ENCODE peak calls at places on chromosomes 6 and 20, in eight cellular contexts. Q, G, P, D, R, K, U and T are unnamed samples.

GRCh38 chr20:15799871-15800270 is 773.4 kb downstream of the KIF16B start:
- DNase-seq in G (no peak), D (peak), R (no peak), Q (no peak), P (no peak), U (no peak), K (no peak), T (no peak)

GRCh38 chr6:96761794-96762193 is 75.5 kb downstream of the GPR63 start:
- DNase-seq in Q (no peak), U (no peak), R (no peak), P (no peak), K (no peak), G (no peak), D (no peak), T (no peak)

GRCh38 chr20:49452011-49452482 is 30.4 kb downstream of the KCNB1 start:
- DNase-seq in U (no peak), D (peak), R (no peak), K (no peak), Q (no peak), P (peak), G (no peak), T (no peak)

GRCh38 chr20:33668087-33668790 is 1.5 kb downstream of the ACTL10 start:
- DNase-seq in R (peak), Q (peak), U (peak), D (no peak), G (peak), P (no peak), K (no peak), T (no peak)

GRCh38 chr20:63294536-63294900 is 1.5 kb downstream of the COL20A1 start:
- DNase-seq in D (no peak), G (no peak), P (peak), Q (no peak), U (no peak), R (no peak), K (no peak), T (no peak)

GRCh38 chr6:148307400-148307799 is 35.2 kb upstream of the SASH1 start:
- DNase-seq in U (no peak), R (no peak), G (no peak), Q (no peak), P (no peak), D (peak), K (no peak), T (no peak)

GRCh38 chr20:43975096-43975768 is 60.6 kb downstream of the TOX2 start:
- DNase-seq in G (peak), K (no peak), D (peak), P (no peak), U (no peak), Q (no peak), R (no peak), T (no peak)

GRCh38 chr6:42338573-42339218 is 113.0 kb downstream of the TRERF1 start:
- DNase-seq in D (peak), G (peak), Q (no peak), U (no peak), P (no peak), K (peak), R (no peak), T (peak)

GRCh38 chr6:158544428-158544827 is 15.5 kb upstream of the TMEM181 start:
- DNase-seq in G (no peak), Q (no peak), U (no peak), K (no peak), D (no peak), P (no peak), R (no peak), T (no peak)

GRCh38 chr20:20368414-20369352 is 779 bp downstream of the INSM1 start:
- DNase-seq in K (no peak), Q (no peak), P (no peak), U (no peak), R (peak), G (peak), D (no peak), T (peak)

GRCh38 chr6:470051-470900 is 78.7 kb downstream of the IRF4 start:
- DNase-seq in G (no peak), Q (no peak), P (no peak), K (no peak), D (no peak), U (no peak), R (no peak), T (no peak)

GRCh38 chr6:170374571-170375444 is 68.2 kb downstream of the FAM120B start:
- DNase-seq in P (no peak), Q (no peak), D (no peak), K (no peak), R (no peak), U (no peak), G (no peak), T (no peak)

GRCh38 chr20:38286586-38287502 is 17.1 kb upstream of the BPI start:
- DNase-seq in P (peak), G (peak), D (peak), K (no peak), U (no peak), Q (no peak), R (no peak), T (peak)

GRCh38 chr6:135583256-135583758 is 85.8 kb upstream of the AHI1 start:
- DNase-seq in D (peak), G (peak), U (no peak), P (no peak), Q (no peak), K (no peak), R (no peak), T (no peak)

GRCh38 chr6:139943391-139943790 is 568.9 kb upstream of the CITED2 start:
- DNase-seq in P (no peak), K (peak), U (no peak), D (peak), R (no peak), Q (no peak), G (peak), T (peak)

GRCh38 chr6:11368264-11368663 is 135.8 kb upstream of the NEDD9 start:
- DNase-seq in P (no peak), U (no peak), D (peak), G (no peak), Q (no peak), R (no peak), K (no peak), T (no peak)

GRCh38 chr20:5535211-5535756 is 214.9 kb upstream of the SHLD1 start:
- DNase-seq in Q (no peak), K (no peak), D (peak), P (no peak), R (no peak), U (no peak), G (peak), T (no peak)

GRCh38 chr20:35737865-35738333 is 4.2 kb downstream of the RBM39 start:
- DNase-seq in K (no peak), Q (no peak), U (no peak), G (no peak), R (no peak), D (no peak), P (no peak), T (no peak)

GRCh38 chr6:138105880-138106664 is 1.1 kb downstream of the PERP start:
- DNase-seq in D (no peak), U (no peak), Q (no peak), P (no peak), K (no peak), G (peak), R (peak), T (peak)
- H3K4me3 ChIP-seq in D (peak), U (peak), Q (peak), P (peak), K (peak), G (peak), R (peak), T (peak)

DNA sequence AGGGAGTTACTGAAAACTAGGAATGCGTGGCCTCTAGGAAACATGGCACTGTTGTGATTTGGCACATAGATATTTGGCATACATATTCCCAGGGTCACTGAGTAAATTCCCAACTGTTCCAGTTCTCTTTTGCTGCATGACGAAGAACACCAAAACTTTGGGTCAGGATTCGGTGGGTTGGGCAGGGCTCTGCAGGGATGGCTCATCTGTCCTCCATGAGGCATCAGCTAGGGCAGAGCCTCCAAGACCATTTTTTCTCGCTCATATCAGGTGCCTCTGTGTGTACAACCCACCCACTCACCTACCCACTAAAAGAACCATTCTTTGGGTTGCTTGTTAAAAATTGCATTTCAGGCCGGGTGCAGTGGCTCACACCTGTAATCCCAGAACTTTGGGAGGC is 57.1 kb downstream of the SSR1 start:
- DNase-seq in R (no peak), Q (peak), U (no peak), G (no peak), P (peak), K (no peak), D (no peak), T (no peak)
- H3K27ac ChIP-seq in R (no peak), Q (no peak), U (no peak), G (no peak), P (no peak), K (no peak), D (no peak), T (no peak)

GRCh38 chr6:22026160-22026678 is 270.6 kb downstream of the PRL start:
- DNase-seq in P (no peak), R (no peak), K (no peak), D (peak), U (no peak), G (no peak), Q (no peak), T (no peak)
- H3K4me3 ChIP-seq in P (no peak), R (no peak), K (no peak), D (no peak), U (no peak), G (no peak), Q (no peak), T (peak)

DNA sequence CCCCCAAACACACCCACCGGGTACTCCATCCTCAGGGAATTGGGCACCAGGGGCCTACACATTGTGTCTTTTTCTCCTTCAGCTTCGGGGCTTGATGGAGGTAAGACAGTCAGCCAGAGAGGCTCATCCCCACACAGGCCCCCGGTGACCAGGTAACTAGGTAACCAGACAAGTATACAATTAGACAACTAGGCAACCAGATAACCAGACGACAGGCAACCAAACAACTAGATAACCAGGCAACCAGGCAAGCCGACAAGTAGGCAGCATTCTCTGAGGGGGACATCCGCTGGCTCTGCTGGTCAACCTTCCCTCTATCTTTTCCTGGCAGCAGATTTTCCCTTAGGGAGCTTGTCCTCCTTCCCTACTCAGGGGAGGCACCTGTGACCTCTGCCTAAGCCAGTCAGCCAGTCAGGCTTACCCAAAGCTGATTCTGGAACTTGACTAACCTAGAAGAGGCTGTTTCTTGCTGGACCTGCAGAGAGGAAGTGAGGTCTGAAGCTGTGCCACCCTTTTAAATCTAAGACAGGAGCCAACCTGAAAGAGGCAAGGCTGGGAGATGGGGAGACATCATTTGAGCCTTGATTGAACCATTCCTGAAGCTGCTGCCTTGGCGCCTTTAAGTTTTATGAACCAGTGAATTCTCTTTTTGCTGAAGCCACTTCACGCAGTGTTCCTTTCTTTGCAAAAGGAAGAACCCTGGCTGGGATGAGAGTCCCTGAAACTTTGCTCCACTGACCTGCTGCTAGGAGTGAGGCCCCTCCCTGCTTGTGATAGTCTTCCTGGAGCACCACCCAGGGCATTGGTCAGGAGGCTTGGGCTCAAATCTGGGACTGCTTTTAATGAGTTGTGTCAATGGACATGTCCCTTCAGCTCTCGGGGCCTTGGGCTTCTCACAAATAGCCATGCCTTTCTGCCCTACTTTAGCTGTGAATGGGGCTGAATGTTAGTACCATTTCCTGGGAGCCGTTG is 96.4 kb upstream of the RNF24 start:
- DNase-seq in U (no peak), G (no peak), P (no peak), K (no peak), D (no peak), Q (no peak), R (no peak), T (no peak)
- H3K27ac ChIP-seq in U (no peak), G (no peak), P (no peak), K (peak), D (no peak), Q (no peak), R (no peak), T (no peak)

GRCh38 chr6:35388772-35389352 is 46.5 kb downstream of the PPARD start:
- DNase-seq in G (no peak), P (no peak), U (no peak), Q (no peak), R (no peak), D (no peak), K (no peak), T (no peak)

GRCh38 chr6:35391240-35391968 is 49.0 kb downstream of the PPARD start:
- DNase-seq in U (no peak), G (peak), K (no peak), D (peak), Q (no peak), P (no peak), R (no peak), T (peak)

GRCh38 chr6:35386989-35387388 is 44.6 kb downstream of the PPARD start:
- DNase-seq in R (no peak), G (no peak), K (no peak), D (no peak), Q (no peak), U (no peak), P (no peak), T (no peak)

GRCh38 chr6:35385457-35386202 is 43.3 kb downstream of the PPARD start:
- DNase-seq in Q (no peak), K (no peak), R (no peak), G (peak), D (peak), P (peak), U (no peak), T (no peak)

DNA sequence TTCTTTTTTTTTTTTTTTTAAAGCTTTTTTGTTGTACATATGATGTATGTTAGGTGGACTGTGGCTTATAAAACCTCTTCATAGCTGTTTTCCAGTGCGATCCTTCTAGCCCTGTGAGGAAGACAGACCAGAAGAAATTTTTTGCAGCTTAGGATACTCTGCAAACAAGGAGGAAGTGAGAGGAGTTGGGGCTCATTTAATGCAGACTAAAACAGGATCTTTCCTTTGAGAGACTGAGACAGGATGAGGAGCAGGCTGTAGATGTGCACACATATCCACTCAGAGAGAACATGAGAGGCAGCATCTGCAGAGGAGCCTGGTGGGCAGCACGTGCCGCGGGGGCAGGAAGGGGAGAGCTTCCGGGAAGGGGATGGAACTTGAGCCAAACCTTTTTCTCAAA is 45.7 kb downstream of the PPARD start:
- DNase-seq in G (no peak), D (no peak), Q (no peak), R (no peak), U (no peak), P (no peak), K (no peak), T (no peak)
- H3K4me3 ChIP-seq in G (no peak), D (no peak), Q (no peak), R (no peak), U (no peak), P (no peak), K (no peak), T (no peak)

DNA sequence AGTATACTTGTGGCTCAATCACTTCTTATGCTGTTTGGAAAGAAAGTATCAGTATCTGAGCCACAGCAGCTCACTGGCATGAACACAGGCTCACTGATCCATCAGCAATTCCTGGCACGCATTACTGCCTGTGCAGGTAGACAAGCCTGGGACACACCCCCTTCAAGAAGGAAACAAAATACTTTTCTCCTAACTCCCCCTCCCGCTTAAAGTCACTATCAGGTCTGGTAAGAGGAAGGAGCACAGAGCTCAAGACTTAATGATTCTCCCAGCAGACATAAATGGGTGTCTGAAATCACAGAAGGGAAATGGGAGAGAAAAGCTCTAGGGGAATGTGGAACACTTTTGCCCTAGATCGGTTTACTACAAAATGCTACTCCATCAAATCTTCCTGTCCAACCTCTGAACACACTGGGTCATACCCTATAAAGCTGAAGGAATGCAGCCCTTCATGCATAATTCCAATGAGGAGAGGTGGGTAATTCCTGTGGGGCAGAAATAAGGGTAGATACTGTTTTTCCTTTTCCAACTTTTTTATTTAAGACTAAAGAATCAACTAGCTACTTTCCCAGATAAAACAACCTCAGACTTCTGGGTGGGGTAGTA is at the start of gene ADGRF1:
- DNase-seq in D (peak), Q (no peak), P (no peak), G (no peak), K (no peak), U (no peak), R (peak), T (no peak)
- H3K27ac ChIP-seq in D (no peak), Q (peak), P (no peak), G (no peak), K (no peak), U (no peak), R (no peak), T (no peak)

DNA sequence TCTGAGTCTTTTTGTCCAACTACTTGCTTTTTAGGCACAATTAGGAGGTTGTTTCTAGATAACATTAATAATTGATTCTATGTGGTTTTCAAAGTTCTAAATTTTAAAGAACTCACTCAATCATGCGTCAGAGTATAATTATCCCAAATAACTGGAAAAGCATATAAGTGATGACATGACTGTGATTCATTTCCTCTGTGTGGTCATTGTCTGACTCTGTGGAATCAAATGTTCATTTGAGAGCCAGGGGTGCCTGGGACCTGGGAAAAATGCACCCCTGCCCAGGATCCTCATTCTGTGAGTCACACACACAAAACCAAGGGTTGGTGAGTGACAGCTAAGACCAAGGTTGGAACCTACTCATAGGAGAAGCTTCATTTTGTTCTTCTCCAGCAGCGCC is 127.1 kb upstream of the MLIP start:
- DNase-seq in K (peak), D (peak), G (peak), Q (no peak), R (no peak), U (no peak), P (no peak), T (peak)
- H3K4me3 ChIP-seq in K (no peak), D (no peak), G (peak), Q (no peak), R (no peak), U (no peak), P (no peak), T (no peak)

GRCh38 chr6:138430361-138431145 is 26.5 kb downstream of the HEBP2 start:
- DNase-seq in U (no peak), P (peak), G (no peak), R (no peak), Q (no peak), D (no peak), K (no peak), T (no peak)

GRCh38 chr6:138429731-138430130 is 25.7 kb downstream of the HEBP2 start:
- DNase-seq in Q (no peak), G (no peak), D (peak), P (no peak), R (peak), K (no peak), U (no peak), T (no peak)

GRCh38 chr6:138431276-138432062 is 27.4 kb downstream of the HEBP2 start:
- DNase-seq in Q (no peak), K (no peak), G (peak), P (no peak), U (peak), D (no peak), R (no peak), T (no peak)

GRCh38 chr6:138426500-138427123 is 22.6 kb downstream of the HEBP2 start:
- DNase-seq in G (peak), P (no peak), D (no peak), R (no peak), K (no peak), Q (no peak), U (no peak), T (no peak)

DNA sequence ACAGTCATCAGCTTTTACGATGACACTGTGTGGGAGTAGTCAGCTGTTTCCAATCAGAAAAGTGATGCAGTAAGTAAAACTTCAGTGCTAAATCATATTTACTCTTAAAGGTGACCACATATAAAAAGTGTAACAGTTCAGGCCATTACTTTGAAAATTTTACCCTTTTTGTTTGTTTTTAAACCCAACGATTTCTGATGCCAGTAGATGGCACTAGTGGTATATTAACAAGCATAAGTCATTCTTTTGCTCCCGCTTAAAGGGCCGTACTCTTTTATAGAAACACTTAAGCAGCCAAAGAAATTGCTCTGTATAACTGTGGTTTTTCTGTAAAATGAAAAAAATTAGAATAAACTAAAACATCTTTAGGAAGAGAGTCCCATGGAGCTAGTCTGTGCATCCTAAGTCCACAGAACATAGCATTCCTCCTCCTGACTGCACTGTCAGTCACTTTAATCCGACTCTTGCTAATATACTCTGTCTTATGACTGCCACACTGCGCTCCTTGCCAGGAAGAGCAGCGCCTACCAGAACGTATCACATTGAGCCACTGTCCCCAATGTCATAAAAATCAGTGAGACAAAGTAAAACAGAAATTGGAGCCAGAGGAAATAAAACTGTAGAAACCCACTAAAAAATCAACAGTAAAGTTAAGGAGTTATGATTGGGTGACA is 25.1 kb downstream of the HEBP2 start:
- DNase-seq in P (no peak), K (no peak), D (peak), G (peak), U (no peak), R (peak), Q (no peak), T (peak)
- H3K27ac ChIP-seq in P (no peak), K (no peak), D (no peak), G (no peak), U (no peak), R (peak), Q (no peak), T (no peak)

GRCh38 chr6:33412140-33413009 is 1.6 kb downstream of the PHF1 start:
- DNase-seq in R (no peak), U (no peak), Q (no peak), K (no peak), P (peak), D (no peak), G (peak), T (no peak)
- H3K4me3 ChIP-seq in R (peak), U (peak), Q (peak), K (peak), P (no peak), D (no peak), G (no peak), T (no peak)